ENCODE peak calls at places on chromosomes 12 and 14, in five cellular contexts. Q is adrenal gland, T is H9, Z is PC-3, N is body of pancreas. B is an unnamed sample.

GRCh38 chr14:99391671-99392070 is 89.0 kb downstream of the SETD3 start:
- DNase-seq in Q (no peak), T (no peak), Z (no peak), N (no peak), B (no peak)

GRCh38 chr14:51035611-51036192 is 59.2 kb downstream of the TRIM9 start:
- DNase-seq in Q (no peak), T (no peak), Z (peak), N (no peak), B (no peak)

GRCh38 chr12:99455350-99456037 is 192.1 kb upstream of the GARIN6 start:
- DNase-seq in Q (no peak), T (peak), Z (peak), N (no peak), B (no peak)

GRCh38 chr12:106178582-106178981 is 39.8 kb upstream of the NUAK1 start:
- DNase-seq in Q (no peak), T (peak), Z (peak), N (no peak), B (no peak)

GRCh38 chr12:33605776-33606175 is 166.2 kb upstream of the SYT10 start:
- DNase-seq in Q (no peak), T (no peak), Z (peak), N (no peak), B (no peak)

GRCh38 chr12:109099426-109100020 is 2.1 kb downstream of the UNG start:
- DNase-seq in Q (peak), T (no peak), Z (no peak), N (no peak), B (no peak)

GRCh38 chr12:46265734-46266133 is 3.1 kb downstream of the SLC38A1 start:
- DNase-seq in Q (no peak), T (no peak), Z (no peak), N (no peak), B (no peak)

GRCh38 chr14:86654558-86655184 is 1124.7 kb downstream of the FLRT2 start:
- DNase-seq in Q (peak), T (peak), Z (peak), N (peak), B (no peak)

GRCh38 chr14:103284574-103285467 is 49.2 kb upstream of the EIF5 start:
- DNase-seq in Q (no peak), T (no peak), Z (peak), N (no peak), B (no peak)

GRCh38 chr12:124517260-124518050 is 50.0 kb downstream of the NCOR2 start:
- DNase-seq in Q (peak), T (no peak), Z (peak), N (peak), B (no peak)

GRCh38 chr12:87793134-87793533 is 236.1 kb downstream of the C12orf50 start:
- DNase-seq in Q (no peak), T (no peak), Z (no peak), N (no peak), B (no peak)

GRCh38 chr14:84686550-84686949 is 843.4 kb upstream of the FLRT2 start:
- DNase-seq in Q (no peak), T (no peak), Z (no peak), N (no peak), B (no peak)

GRCh38 chr12:110940933-110941332 is 20.6 kb upstream of the MYL2 start:
- DNase-seq in Q (no peak), T (peak), Z (no peak), N (no peak), B (no peak)

GRCh38 chr12:104973250-104973649 is 12.9 kb upstream of the NOPCHAP1 start:
- DNase-seq in Q (no peak), T (no peak), Z (peak), N (no peak), B (no peak)

GRCh38 chr14:88864198-88864597 is 39.7 kb downstream of the TTC8 start:
- DNase-seq in Q (no peak), T (no peak), Z (no peak), N (no peak), B (no peak)

GRCh38 chr12:108768591-108769500 is 37.5 kb upstream of the CORO1C start:
- DNase-seq in Q (peak), T (peak), Z (no peak), N (peak), B (no peak)

GRCh38 chr12:96258451-96258933 is 64.3 kb downstream of the ELK3 start:
- DNase-seq in Q (no peak), T (no peak), Z (no peak), N (peak), B (no peak)

GRCh38 chr12:49925433-49926194 is 21.9 kb upstream of the FAIM2 start:
- DNase-seq in Q (no peak), T (peak), Z (no peak), N (no peak), B (no peak)

GRCh38 chr12:76144253-76144564 is 59.7 kb upstream of the NAP1L1 start:
- DNase-seq in Q (no peak), T (no peak), Z (peak), N (no peak), B (no peak)

GRCh38 chr12:106767954-106768501 is 6.5 kb upstream of the RIC8B start:
- DNase-seq in Q (peak), T (peak), Z (no peak), N (peak), B (no peak)

GRCh38 chr14:104341532-104342434 is 203.4 kb downstream of the KIF26A start:
- DNase-seq in Q (peak), T (peak), Z (peak), N (peak), B (no peak)

GRCh38 chr12:1590083-1590979 is 4.0 kb downstream of the FBXL14 start:
- DNase-seq in Q (no peak), T (peak), Z (no peak), N (no peak), B (no peak)

GRCh38 chr12:83075471-83075870 is 388.8 kb downstream of the TMTC2 start:
- DNase-seq in Q (no peak), T (no peak), Z (no peak), N (no peak), B (no peak)

GRCh38 chr14:95255013-95255412 is 64.7 kb downstream of the CLMN start:
- DNase-seq in Q (no peak), T (peak), Z (no peak), N (no peak), B (no peak)

GRCh38 chr14:87810711-87811110 is 182.3 kb downstream of the GALC start:
- DNase-seq in Q (no peak), T (no peak), Z (peak), N (no peak), B (no peak)

GRCh38 chr14:36856095-36856878 is 194.6 kb downstream of the PAX9 start:
- DNase-seq in Q (no peak), T (no peak), Z (peak), N (no peak), B (no peak)

GRCh38 chr12:120887253-120888043 is 16.7 kb downstream of the SPPL3 start:
- DNase-seq in Q (no peak), T (no peak), Z (no peak), N (no peak), B (no peak)

GRCh38 chr14:39322807-39323206 is 89.1 kb downstream of the MIA2 start:
- DNase-seq in Q (no peak), T (no peak), Z (no peak), N (no peak), B (no peak)

GRCh38 chr14:100891501-100892445 is 11.7 kb downstream of the RTL1 start:
- DNase-seq in Q (no peak), T (peak), Z (no peak), N (peak), B (no peak)

GRCh38 chr12:47710283-47710682 is 4.5 kb upstream of the RPAP3 start:
- DNase-seq in Q (no peak), T (no peak), Z (no peak), N (no peak), B (no peak)

GRCh38 chr12:67819902-67820301 is 169.3 kb upstream of the IFNG-AS1 start:
- DNase-seq in Q (no peak), T (no peak), Z (no peak), N (no peak), B (no peak)

GRCh38 chr14:52325632-52326031 is 11.5 kb downstream of the PTGER2 start:
- DNase-seq in Q (no peak), T (no peak), Z (no peak), N (no peak), B (peak)

GRCh38 chr12:54240129-54240528 is 39.8 kb downstream of the CBX5 start:
- DNase-seq in Q (no peak), T (no peak), Z (no peak), N (no peak), B (no peak)

GRCh38 chr12:96720363-96720705 is 186.7 kb upstream of the NEDD1 start:
- DNase-seq in Q (no peak), T (peak), Z (peak), N (peak), B (no peak)

GRCh38 chr12:123479442-123480180 is 21.7 kb downstream of the SNRNP35 start:
- DNase-seq in Q (no peak), T (no peak), Z (no peak), N (no peak), B (no peak)

GRCh38 chr14:68506645-68507405 is 286.0 kb downstream of the ZFP36L1 start:
- DNase-seq in Q (no peak), T (no peak), Z (peak), N (no peak), B (no peak)

GRCh38 chr14:99699071-99699760 is 15.1 kb downstream of the CYP46A1 start:
- DNase-seq in Q (no peak), T (no peak), Z (no peak), N (no peak), B (no peak)

GRCh38 chr14:64467131-64467530 is 1.8 kb downstream of the AKAP5 start:
- DNase-seq in Q (no peak), T (no peak), Z (no peak), N (no peak), B (no peak)

GRCh38 chr14:31950331-31950730 is 126.8 kb upstream of the ARHGAP5 start:
- DNase-seq in Q (no peak), T (no peak), Z (no peak), N (no peak), B (no peak)

GRCh38 chr14:31949709-31950108 is 127.4 kb upstream of the ARHGAP5 start:
- DNase-seq in Q (no peak), T (no peak), Z (peak), N (no peak), B (no peak)

GRCh38 chr14:31951638-31951964 is 125.5 kb upstream of the ARHGAP5 start:
- DNase-seq in Q (no peak), T (no peak), Z (no peak), N (no peak), B (no peak)

GRCh38 chr14:31952573-31952972 is 124.5 kb upstream of the ARHGAP5 start:
- DNase-seq in Q (no peak), T (no peak), Z (no peak), N (no peak), B (no peak)

GRCh38 chr14:31950760-31951637 is 126.1 kb upstream of the ARHGAP5 start:
- DNase-seq in Q (no peak), T (peak), Z (peak), N (no peak), B (no peak)
- H3K27ac ChIP-seq in Q (peak), T (no peak), Z (peak), N (no peak), B (no peak)

DNA sequence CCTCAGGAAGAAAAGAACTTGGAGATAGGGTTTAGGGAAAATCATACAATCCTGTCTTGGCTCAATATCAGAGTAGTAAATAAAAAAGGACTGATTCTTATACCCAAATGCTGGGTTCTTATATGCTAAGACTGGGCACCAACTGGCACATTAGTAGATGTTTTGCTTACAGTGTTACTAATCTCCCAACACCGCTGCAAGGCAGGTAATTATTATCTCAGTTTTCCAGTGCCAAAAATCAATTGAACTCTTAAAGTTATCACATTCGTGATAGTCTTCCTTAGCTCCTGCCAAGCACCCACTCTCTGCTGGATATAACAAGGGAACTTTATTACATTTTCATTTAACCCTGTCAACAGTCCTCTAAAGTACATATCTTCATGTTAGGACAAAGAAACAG is 25.0 kb upstream of the HIGD1C start:
- DNase-seq in Q (no peak), T (no peak), Z (no peak), N (no peak), B (no peak)
- H3K27ac ChIP-seq in Q (peak), T (no peak), Z (no peak), N (peak), B (no peak)

DNA sequence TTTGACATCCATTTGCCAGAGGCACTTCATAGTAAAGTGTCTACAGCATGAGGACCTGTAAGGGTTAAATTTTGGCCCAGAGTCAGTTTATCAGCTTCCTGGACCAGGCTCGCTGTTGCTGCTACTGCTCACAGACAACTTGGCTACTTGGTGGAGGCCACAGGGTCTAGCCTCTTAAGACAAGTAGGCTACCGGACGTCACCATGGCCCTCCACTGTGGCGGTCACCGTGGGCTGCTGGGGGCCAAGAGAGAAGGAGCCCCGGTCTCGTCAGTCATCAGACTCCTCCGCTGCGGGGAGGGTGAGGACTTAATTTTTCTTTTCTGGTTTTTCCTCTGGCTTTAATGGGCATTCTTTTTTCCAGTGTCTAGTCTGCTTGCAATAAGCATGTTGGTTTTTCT is 117.3 kb upstream of the PZP start:
- DNase-seq in Q (no peak), T (no peak), Z (no peak), N (no peak), B (no peak)
- H3K27ac ChIP-seq in Q (no peak), T (no peak), Z (no peak), N (no peak), B (no peak)

GRCh38 chr12:122127839-122128238 is 46.2 kb downstream of the IL31 start:
- DNase-seq in Q (no peak), T (no peak), Z (no peak), N (no peak), B (no peak)
- H3K27ac ChIP-seq in Q (no peak), T (no peak), Z (no peak), N (no peak), B (peak)

DNA sequence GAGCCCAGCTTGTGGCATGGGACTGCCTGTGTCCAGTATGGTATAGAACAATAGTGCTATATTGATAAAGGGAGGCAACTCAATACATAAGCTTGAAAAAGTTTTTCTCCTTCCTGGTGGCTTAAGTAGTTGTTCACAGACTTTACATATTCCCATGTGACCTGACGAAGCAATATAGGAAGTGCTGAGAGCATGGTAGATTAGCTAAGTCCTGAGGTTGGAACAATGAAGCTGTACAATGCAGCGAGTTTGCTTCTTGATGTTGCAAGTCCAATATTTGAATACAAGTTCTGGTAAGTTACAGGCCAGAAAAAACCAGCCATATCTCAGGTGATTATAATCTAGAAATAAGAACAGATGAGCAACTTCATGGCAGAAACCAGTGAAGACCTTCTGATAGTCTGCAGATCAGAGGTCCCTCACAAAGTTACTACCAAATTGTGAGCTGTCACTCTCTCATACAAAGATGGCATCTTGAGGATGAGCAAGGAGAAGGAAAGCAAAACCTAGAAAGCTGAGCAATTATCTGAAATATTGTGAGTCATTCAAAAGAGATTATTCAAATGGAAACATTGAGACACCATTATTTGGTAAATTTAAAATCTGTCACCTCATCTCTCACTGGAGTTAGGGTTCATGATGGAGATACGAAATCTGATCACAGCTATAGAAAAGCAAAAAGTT is 72.9 kb upstream of the BTG1 start:
- DNase-seq in Q (no peak), T (no peak), Z (no peak), N (no peak), B (no peak)
- H3K27ac ChIP-seq in Q (no peak), T (no peak), Z (no peak), N (no peak), B (no peak)

GRCh38 chr12:12286441-12286840 is 19.6 kb upstream of the LRP6 start:
- DNase-seq in Q (no peak), T (no peak), Z (no peak), N (no peak), B (no peak)

GRCh38 chr12:12281134-12281533 is 14.3 kb upstream of the LRP6 start:
- DNase-seq in Q (no peak), T (no peak), Z (no peak), N (no peak), B (no peak)

GRCh38 chr12:12278899-12279298 is 12.1 kb upstream of the LRP6 start:
- DNase-seq in Q (no peak), T (no peak), Z (no peak), N (no peak), B (no peak)

GRCh38 chr12:12282202-12282601 is 15.4 kb upstream of the LRP6 start:
- DNase-seq in Q (no peak), T (no peak), Z (no peak), N (no peak), B (no peak)

DNA sequence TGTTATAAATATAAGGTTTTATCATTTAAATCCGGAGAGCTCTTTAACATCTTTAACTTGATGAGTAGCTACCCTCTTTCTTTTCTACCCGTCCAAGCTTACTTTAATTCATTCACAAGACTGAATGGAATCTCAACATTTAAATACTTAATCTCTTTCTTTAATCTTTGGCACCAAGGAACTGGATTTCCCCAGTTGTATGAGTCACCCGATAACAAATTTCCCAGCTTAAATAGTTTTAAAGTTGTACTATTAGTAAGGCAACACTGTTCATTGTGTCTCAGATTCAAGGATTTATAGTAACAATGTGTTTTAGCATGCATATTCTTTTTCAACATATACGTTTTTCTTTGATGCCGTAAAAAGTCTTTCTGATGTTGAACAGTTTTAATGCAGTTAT is 15.9 kb upstream of the LRP6 start:
- DNase-seq in Q (no peak), T (no peak), Z (peak), N (no peak), B (no peak)
- H3K27ac ChIP-seq in Q (no peak), T (no peak), Z (no peak), N (peak), B (no peak)

GRCh38 chr12:19402743-19403400 is 36.4 kb upstream of the AEBP2 start:
- DNase-seq in Q (no peak), T (no peak), Z (no peak), N (peak), B (no peak)

GRCh38 chr12:19398376-19399363 is 40.6 kb upstream of the AEBP2 start:
- DNase-seq in Q (no peak), T (no peak), Z (no peak), N (no peak), B (no peak)

GRCh38 chr12:19402211-19402610 is 37.1 kb upstream of the AEBP2 start:
- DNase-seq in Q (no peak), T (no peak), Z (no peak), N (no peak), B (no peak)

DNA sequence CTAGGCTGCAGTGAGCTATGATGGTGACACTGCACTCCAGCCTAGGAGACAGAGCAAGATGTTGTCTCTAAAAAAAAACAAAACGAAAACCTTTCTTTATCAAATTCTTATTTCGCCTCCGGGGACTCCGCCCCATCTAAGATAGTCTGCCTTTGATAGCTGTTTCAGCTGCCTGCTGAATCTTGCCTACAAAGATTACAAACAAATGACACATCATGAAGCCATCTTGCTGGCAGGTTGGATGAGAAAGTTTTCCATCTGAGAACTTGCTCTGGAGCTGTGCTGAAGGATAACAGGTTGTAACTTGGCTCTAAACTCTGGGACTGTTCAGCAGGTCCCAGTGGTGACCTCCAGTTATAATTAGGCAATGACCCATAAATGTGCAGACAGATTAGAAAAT is 41.8 kb upstream of the AEBP2 start:
- DNase-seq in Q (no peak), T (no peak), Z (peak), N (no peak), B (no peak)
- H3K27ac ChIP-seq in Q (no peak), T (no peak), Z (no peak), N (no peak), B (no peak)

GRCh38 chr14:54783660-54784015 is 119.0 kb downstream of the GCH1 start:
- DNase-seq in Q (no peak), T (no peak), Z (no peak), N (no peak), B (no peak)
- H3K27ac ChIP-seq in Q (no peak), T (no peak), Z (no peak), N (no peak), B (no peak)